ENCODE peak calls at places on chromosome 1, in four cellular contexts. V is NCI-H446; I is HT-29; C is stimulated activated CD4-positive, alpha-beta T cell treated with anti-CD3 and anti-CD28 coated beads, Interleukin-1b, Interleukin-23, amount 100 ng/mL, for 4 hours. Y is an unnamed sample.

GRCh38 chr1:22658385-22659163 is 5.5 kb downstream of the C1QB start:
- DNase-seq in V (no peak), I (no peak), C (no peak), Y (no peak)

GRCh38 chr1:117001254-117001927 is at the start of gene CD101:
- DNase-seq in V (no peak), I (no peak), C (no peak), Y (peak)

GRCh38 chr1:100036718-100037664 is 67.2 kb downstream of the SLC35A3 start:
- DNase-seq in V (peak), I (peak), C (no peak), Y (no peak)

GRCh38 chr1:169288011-169288414 is 79.6 kb downstream of the NME7 start:
- DNase-seq in V (no peak), I (peak), C (no peak), Y (no peak)

GRCh38 chr1:40251456-40251855 is 3.7 kb downstream of the TMCO2 start:
- DNase-seq in V (no peak), I (no peak), C (no peak), Y (no peak)

GRCh38 chr1:25197982-25198681 is 34.2 kb downstream of the SYF2 start:
- DNase-seq in V (no peak), I (peak), C (no peak), Y (no peak)

GRCh38 chr1:34127006-34128000 is 37.7 kb downstream of the CSMD2 start:
- DNase-seq in V (no peak), I (no peak), C (no peak), Y (no peak)

GRCh38 chr1:30313584-30313983 is 409.8 kb downstream of the MATN1 start:
- DNase-seq in V (no peak), I (no peak), C (no peak), Y (no peak)

GRCh38 chr1:157105988-157106812 is 6.6 kb upstream of the ETV3L start:
- DNase-seq in V (no peak), I (no peak), C (no peak), Y (peak)

GRCh38 chr1:170698711-170699275 is 34.9 kb downstream of the PRRX1 start:
- DNase-seq in V (peak), I (no peak), C (no peak), Y (no peak)

GRCh38 chr1:211944733-211945500 is 90.4 kb downstream of the INTS7 start:
- DNase-seq in V (no peak), I (peak), C (no peak), Y (no peak)

GRCh38 chr1:45785583-45785982 is 17.8 kb upstream of the MAST2 start:
- DNase-seq in V (no peak), I (no peak), C (no peak), Y (no peak)

GRCh38 chr1:28147264-28148094 is 29.0 kb downstream of the PTAFR start:
- DNase-seq in V (no peak), I (no peak), C (no peak), Y (no peak)

GRCh38 chr1:161502181-161502580 is 3.1 kb upstream of the FCGR2A start:
- DNase-seq in V (no peak), I (no peak), C (no peak), Y (no peak)

GRCh38 chr1:63368131-63368530 is 704 bp downstream of the ALG6 start:
- DNase-seq in V (no peak), I (no peak), C (no peak), Y (peak)

GRCh38 chr1:13492711-13493110 is 21.1 kb downstream of the LRRC38 start:
- DNase-seq in V (no peak), I (no peak), C (no peak), Y (no peak)

GRCh38 chr1:7490576-7490975 is 280.5 kb upstream of the VAMP3 start:
- DNase-seq in V (no peak), I (peak), C (no peak), Y (no peak)

GRCh38 chr1:60615661-60616060 is 466.7 kb upstream of the NFIA start:
- DNase-seq in V (no peak), I (no peak), C (no peak), Y (no peak)

GRCh38 chr1:6234502-6235295 is 1.1 kb downstream of the ICMT start:
- DNase-seq in V (no peak), I (no peak), C (no peak), Y (no peak)

GRCh38 chr1:14977338-14977931 is 176.1 kb upstream of the TMEM51 start:
- DNase-seq in V (no peak), I (no peak), C (no peak), Y (no peak)

GRCh38 chr1:229617351-229618100 is 8.4 kb downstream of the TAF5L start:
- DNase-seq in V (no peak), I (no peak), C (no peak), Y (no peak)

GRCh38 chr1:93753766-93754763 is 72.4 kb upstream of the BCAR3 start:
- DNase-seq in V (no peak), I (peak), C (no peak), Y (no peak)

GRCh38 chr1:45171575-45171974 is 34.8 kb downstream of the ZSWIM5 start:
- DNase-seq in V (no peak), I (no peak), C (no peak), Y (no peak)

GRCh38 chr1:46148318-46148717 is 15.9 kb upstream of the PIK3R3 start:
- DNase-seq in V (no peak), I (no peak), C (no peak), Y (no peak)

GRCh38 chr1:228206582-228207351 is 1.1 kb upstream of the OBSCN start:
- DNase-seq in V (no peak), I (no peak), C (no peak), Y (no peak)

GRCh38 chr1:53272349-53272748 is 34.0 kb upstream of the MAGOH start:
- DNase-seq in V (no peak), I (no peak), C (no peak), Y (no peak)

GRCh38 chr1:172966844-172967540 is 83.7 kb downstream of the TNFSF18 start:
- DNase-seq in V (no peak), I (no peak), C (no peak), Y (peak)

GRCh38 chr1:43434256-43434655 is 19.5 kb downstream of the HYI start:
- DNase-seq in V (no peak), I (no peak), C (no peak), Y (no peak)

GRCh38 chr1:84298336-84298687 is 3.2 kb upstream of the SAMD13 start:
- DNase-seq in V (no peak), I (peak), C (no peak), Y (peak)